ENCODE peak calls at places on chromosomes 16 and 17, in five cellular contexts. J is left lung; O is psoas muscle; N is CD4-positive, CD25-positive, alpha-beta regulatory T cell; D is esophagus squamous epithelium. I is an unnamed sample.
A peak's percentile ranks its signal among the peaks of the same experiment; 100 is the strongest.

GRCh38 chr17:42311240-42312034 is 23.1 kb downstream of the STAT5A start:
- DNase-seq in J (peak; percentile 93), N (no peak), D (no peak), O (peak; percentile 90), I (peak; percentile 68)

GRCh38 chr16:24876231-24876630 is 30.5 kb downstream of the SLC5A11 start:
- DNase-seq in D (no peak), N (no peak), O (no peak), J (no peak), I (no peak)

GRCh38 chr16:11583889-11584565 is 2.7 kb downstream of the LITAF start:
- DNase-seq in J (no peak), D (no peak), O (no peak), N (no peak), I (no peak)

GRCh38 chr17:80774643-80775281 is 216.9 kb upstream of the CHMP6 start:
- DNase-seq in N (no peak), O (no peak), J (peak; percentile 30), D (no peak), I (no peak)

GRCh38 chr17:83055911-83056582 is 23.4 kb upstream of the METRNL start:
- DNase-seq in J (peak; percentile 43), D (no peak), O (no peak), N (no peak), I (no peak)

GRCh38 chr17:36732351-36732750 is 131.0 kb downstream of the MRM1 start:
- DNase-seq in J (no peak), N (no peak), O (no peak), D (no peak), I (no peak)

GRCh38 chr16:20799599-20799998 is 6.7 kb downstream of the ERI2 start:
- DNase-seq in J (no peak), D (no peak), O (no peak), N (peak; percentile 31), I (no peak)

GRCh38 chr17:21174719-21175118 is 39.2 kb downstream of the TMEM11 start:
- DNase-seq in D (no peak), N (no peak), J (no peak), O (no peak), I (no peak)

GRCh38 chr16:31718998-31719397 is 154.6 kb upstream of the ZNF267 start:
- DNase-seq in O (no peak), N (no peak), J (no peak), D (no peak), I (no peak)

DNA sequence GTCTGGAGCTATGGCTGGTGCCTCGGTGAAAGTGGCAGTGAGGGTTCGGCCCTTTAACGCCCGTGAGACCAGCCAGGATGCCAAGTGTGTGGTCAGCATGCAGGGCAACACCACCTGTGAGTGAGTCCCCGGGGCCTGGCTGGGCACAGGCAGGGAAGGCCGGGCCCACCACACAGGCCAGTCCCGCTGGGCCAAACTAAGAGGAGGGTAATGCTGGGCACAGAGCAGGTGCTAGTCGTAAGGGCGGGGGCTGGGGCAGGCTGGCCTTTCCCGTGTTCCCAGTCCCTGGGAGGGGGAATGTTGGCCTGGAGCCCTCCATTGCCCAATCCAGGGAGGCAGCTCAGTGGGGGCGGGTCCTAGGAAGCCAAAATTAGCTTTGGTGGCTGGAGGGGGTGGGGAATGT is 2.5 kb downstream of the KIF1C start:
- DNase-seq in D (no peak), O (peak; percentile 95), J (peak; percentile 65), N (no peak), I (peak; percentile 63)
- H3K27ac ChIP-seq in D (peak overlapping the region; percentile 92), O (peak overlapping the region; percentile 96), J (no peak overlapping the region), N (no peak overlapping the region), I (peak overlapping the region; percentile 95)

DNA sequence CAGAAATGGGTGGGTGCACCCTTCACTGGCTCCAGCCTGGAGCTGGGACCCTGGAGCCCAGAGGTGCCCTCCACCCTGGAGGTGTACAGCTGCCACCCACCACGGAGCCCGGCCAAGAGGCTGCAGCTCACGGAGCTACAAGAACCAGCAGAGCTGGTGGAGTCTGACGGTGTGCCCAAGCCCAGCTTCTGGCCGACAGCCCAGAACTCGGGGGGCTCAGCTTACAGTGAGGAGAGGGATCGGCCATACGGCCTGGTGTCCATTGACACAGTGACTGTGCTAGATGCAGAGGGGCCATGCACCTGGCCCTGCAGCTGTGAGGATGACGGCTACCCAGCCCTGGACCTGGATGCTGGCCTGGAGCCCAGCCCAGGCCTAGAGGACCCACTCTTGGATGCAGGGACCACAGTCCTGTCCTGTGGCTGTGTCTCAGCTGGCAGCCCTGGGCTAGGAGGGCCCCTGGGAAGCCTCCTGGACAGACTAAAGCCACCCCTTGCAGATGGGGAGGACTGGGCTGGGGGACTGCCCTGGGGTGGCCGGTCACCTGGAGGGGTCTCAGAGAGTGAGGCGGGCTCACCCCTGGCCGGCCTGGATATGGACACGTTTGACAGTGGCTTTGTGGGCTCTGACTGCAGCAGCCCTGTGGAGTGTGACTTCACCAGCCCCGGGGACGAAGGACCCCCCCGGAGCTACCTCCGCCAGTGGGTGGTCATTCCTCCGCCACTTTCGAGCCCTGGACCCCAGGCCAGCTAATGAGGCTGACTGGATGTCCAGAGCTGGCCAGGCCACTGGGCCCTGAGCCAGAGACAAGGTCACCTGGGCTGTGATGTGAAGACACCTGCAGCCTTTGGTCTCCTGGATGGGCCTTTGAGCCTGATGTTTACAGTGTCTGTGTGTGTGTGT is 46.8 kb downstream of the IL21R start:
- DNase-seq in O (no peak), D (no peak), N (no peak), J (no peak), I (no peak)
- H3K4me1 ChIP-seq in O (no peaks in the 10 kb centered on the region), D (no peaks in the 10 kb centered on the region), N (peaks cover 65% of the 10 kb centered on the region), J (peaks cover 12% of the 10 kb centered on the region), I (no peaks in the 10 kb centered on the region)

GRCh38 chr17:72635034-72635654 is 457.3 kb downstream of the SLC39A11 start:
- DNase-seq in J (no peak), O (no peak), D (no peak), N (no peak), I (no peak)
- H3K27ac ChIP-seq in J (no peak overlapping the region), O (no peak overlapping the region), D (no peak overlapping the region), N (no peak overlapping the region), I (no peak overlapping the region)

GRCh38 chr16:337437-337836 is 15.1 kb downstream of the AXIN1 start:
- DNase-seq in O (no peak), J (no peak), N (no peak), D (no peak), I (no peak)

GRCh38 chr16:342455-343213 is 9.9 kb downstream of the AXIN1 start:
- DNase-seq in D (no peak), O (no peak), J (no peak), N (no peak), I (no peak)

GRCh38 chr16:337975-338575 is 14.4 kb downstream of the AXIN1 start:
- DNase-seq in N (no peak), O (no peak), D (no peak), J (no peak), I (no peak)

GRCh38 chr16:339680-340079 is 12.8 kb downstream of the AXIN1 start:
- DNase-seq in J (no peak), N (peak; percentile 18), D (no peak), O (no peak), I (no peak)

DNA sequence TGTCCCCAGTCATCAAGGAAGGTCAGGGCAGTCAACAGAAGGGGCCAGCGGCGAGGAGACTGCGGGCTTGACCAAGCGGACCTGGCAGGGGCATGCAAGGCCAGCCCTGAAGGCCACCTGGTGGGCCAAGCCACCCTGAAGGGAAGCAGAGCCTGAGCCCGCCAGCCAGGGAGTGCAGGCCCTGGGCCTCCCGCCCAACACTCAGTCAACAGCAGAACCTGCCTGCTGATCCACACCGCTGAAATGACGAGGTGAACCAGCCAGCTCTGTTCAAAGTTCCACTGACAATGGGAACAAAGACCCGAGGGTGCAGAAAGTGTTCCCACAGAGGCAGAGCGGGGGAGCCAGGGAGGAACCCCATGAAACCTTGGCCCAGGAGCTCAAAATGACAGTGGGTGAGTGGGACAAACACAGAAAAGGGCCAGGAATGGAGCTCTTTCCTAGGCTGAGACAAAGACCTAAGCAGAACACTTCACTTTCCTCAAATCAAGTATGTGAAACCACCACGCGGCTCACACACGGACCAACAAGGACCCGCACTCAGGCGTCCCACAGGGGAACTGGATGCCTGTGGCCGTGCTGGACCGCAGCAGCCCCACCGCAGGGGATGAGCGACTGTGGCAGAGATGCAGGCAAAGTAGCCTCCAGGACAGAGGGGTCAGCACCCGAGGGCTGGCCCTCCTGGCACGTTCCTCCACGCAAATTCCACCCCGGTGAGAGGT is 12.0 kb downstream of the AXIN1 start:
- DNase-seq in J (no peak), D (no peak), N (no peak), O (no peak), I (no peak)
- H3K4me1 ChIP-seq in J (peaks cover 66% of the 10 kb centered on the region), D (no peaks in the 10 kb centered on the region), N (peaks cover 29% of the 10 kb centered on the region), O (peaks cover 11% of the 10 kb centered on the region), I (no peaks in the 10 kb centered on the region)

GRCh38 chr17:29592850-29593545 is at the start of gene ANKRD13B:
- DNase-seq in O (peak; percentile 52), J (no peak), D (no peak), N (peak; percentile 25), I (no peak)

GRCh38 chr17:29595943-29596774 is 3.2 kb downstream of the ANKRD13B start:
- DNase-seq in D (no peak), N (no peak), O (no peak), J (no peak), I (no peak)

GRCh38 chr17:29595107-29595942 is 2.4 kb downstream of the ANKRD13B start:
- DNase-seq in D (no peak), N (no peak), J (no peak), O (no peak), I (no peak)

GRCh38 chr17:29593546-29594440 is 861 bp downstream of the ANKRD13B start:
- DNase-seq in J (no peak), N (no peak), D (no peak), O (no peak), I (no peak)

GRCh38 chr17:29594441-29595090 is 1.6 kb downstream of the ANKRD13B start:
- DNase-seq in D (no peak), O (no peak), J (no peak), N (no peak), I (no peak)
- H3K27ac ChIP-seq in D (peak overlapping the region; percentile 55), O (no peak overlapping the region), J (no peak overlapping the region), N (no peak overlapping the region), I (no peak overlapping the region)

GRCh38 chr17:76735586-76736348 is 1.4 kb downstream of the SRSF2 start:
- DNase-seq in D (no peak), N (no peak), J (no peak), O (no peak), I (no peak)
- H3K4me1 ChIP-seq in D (peaks cover 21% of the 10 kb centered on the region), N (peaks cover 69% of the 10 kb centered on the region), J (peaks cover 75% of the 10 kb centered on the region), O (peaks cover 58% of the 10 kb centered on the region), I (peaks cover 5% of the 10 kb centered on the region)

I was measured in ascending aorta.